ENCODE peak calls at places on chromosome 17, in eight cellular contexts. One of them, this sample, is unnamed.

GRCh38 chr17:48045270-48046001 is 2.7 kb upstream of the NFE2L1 start:
- DNase-seq in ACHN: no peak
- DNase-seq in renal cortical epithelial cell: no peak
- DNase-seq in nephron progenitor cell: no peak
- DNase-seq in activated naive CD8-positive, alpha-beta T cell treated with anti-CD3 and anti-CD28 coated beads for 36 hours: no peak
- DNase-seq in cardiac fibroblast: no peak
- DNase-seq in hypothalamus: no peak
- DNase-seq in NCI-H1105: no peak
- DNase-seq in this sample: no peak

GRCh38 chr17:44219636-44220210 is at the start of gene UBTF:
- DNase-seq in ACHN: peak
- DNase-seq in renal cortical epithelial cell: no peak
- DNase-seq in nephron progenitor cell: peak
- DNase-seq in activated naive CD8-positive, alpha-beta T cell treated with anti-CD3 and anti-CD28 coated beads for 36 hours: peak
- DNase-seq in cardiac fibroblast: peak
- DNase-seq in hypothalamus: peak
- DNase-seq in NCI-H1105: peak
- DNase-seq in this sample: peak

GRCh38 chr17:50556803-50557202 is 3.7 kb upstream of the CACNA1G start:
- DNase-seq in ACHN: no peak
- DNase-seq in renal cortical epithelial cell: no peak
- DNase-seq in nephron progenitor cell: no peak
- DNase-seq in activated naive CD8-positive, alpha-beta T cell treated with anti-CD3 and anti-CD28 coated beads for 36 hours: no peak
- DNase-seq in cardiac fibroblast: no peak
- DNase-seq in hypothalamus: no peak
- DNase-seq in NCI-H1105: peak
- DNase-seq in this sample: no peak

GRCh38 chr17:8470447-8471047 is 34.9 kb downstream of the NDEL1 start:
- DNase-seq in ACHN: peak
- DNase-seq in renal cortical epithelial cell: peak
- DNase-seq in nephron progenitor cell: no peak
- DNase-seq in activated naive CD8-positive, alpha-beta T cell treated with anti-CD3 and anti-CD28 coated beads for 36 hours: no peak
- DNase-seq in cardiac fibroblast: peak
- DNase-seq in hypothalamus: no peak
- DNase-seq in NCI-H1105: peak
- DNase-seq in this sample: no peak

GRCh38 chr17:28471127-28471453 is 2.4 kb upstream of the SLC13A2 start:
- DNase-seq in ACHN: no peak
- DNase-seq in renal cortical epithelial cell: no peak
- DNase-seq in nephron progenitor cell: no peak
- DNase-seq in activated naive CD8-positive, alpha-beta T cell treated with anti-CD3 and anti-CD28 coated beads for 36 hours: no peak
- DNase-seq in cardiac fibroblast: no peak
- DNase-seq in hypothalamus: no peak
- DNase-seq in NCI-H1105: no peak
- DNase-seq in this sample: no peak

GRCh38 chr17:180380-181212 is 854 bp downstream of the DOC2B start:
- DNase-seq in ACHN: no peak
- DNase-seq in renal cortical epithelial cell: no peak
- DNase-seq in nephron progenitor cell: peak
- DNase-seq in activated naive CD8-positive, alpha-beta T cell treated with anti-CD3 and anti-CD28 coated beads for 36 hours: no peak
- DNase-seq in cardiac fibroblast: no peak
- DNase-seq in hypothalamus: no peak
- DNase-seq in NCI-H1105: no peak
- DNase-seq in this sample: no peak

GRCh38 chr17:65515959-65516948 is 45.2 kb downstream of the AXIN2 start:
- DNase-seq in ACHN: no peak
- DNase-seq in renal cortical epithelial cell: peak
- DNase-seq in nephron progenitor cell: peak
- DNase-seq in activated naive CD8-positive, alpha-beta T cell treated with anti-CD3 and anti-CD28 coated beads for 36 hours: no peak
- DNase-seq in cardiac fibroblast: peak
- DNase-seq in hypothalamus: no peak
- DNase-seq in NCI-H1105: peak
- DNase-seq in this sample: no peak

GRCh38 chr17:40068129-40068581 is 5.4 kb downstream of the THRA start:
- DNase-seq in ACHN: no peak
- DNase-seq in renal cortical epithelial cell: peak
- DNase-seq in nephron progenitor cell: no peak
- DNase-seq in activated naive CD8-positive, alpha-beta T cell treated with anti-CD3 and anti-CD28 coated beads for 36 hours: no peak
- DNase-seq in cardiac fibroblast: no peak
- DNase-seq in hypothalamus: peak
- DNase-seq in NCI-H1105: no peak
- DNase-seq in this sample: no peak

GRCh38 chr17:82029990-82030469 is 1.4 kb upstream of the RAC3 start:
- DNase-seq in ACHN: no peak
- DNase-seq in renal cortical epithelial cell: no peak
- DNase-seq in nephron progenitor cell: no peak
- DNase-seq in activated naive CD8-positive, alpha-beta T cell treated with anti-CD3 and anti-CD28 coated beads for 36 hours: no peak
- DNase-seq in cardiac fibroblast: no peak
- DNase-seq in hypothalamus: no peak
- DNase-seq in NCI-H1105: no peak
- DNase-seq in this sample: no peak

GRCh38 chr17:29138184-29138955 is 41.8 kb downstream of the MYO18A start:
- DNase-seq in ACHN: peak
- DNase-seq in renal cortical epithelial cell: peak
- DNase-seq in nephron progenitor cell: no peak
- DNase-seq in activated naive CD8-positive, alpha-beta T cell treated with anti-CD3 and anti-CD28 coated beads for 36 hours: peak
- DNase-seq in cardiac fibroblast: no peak
- DNase-seq in hypothalamus: no peak
- DNase-seq in NCI-H1105: no peak
- DNase-seq in this sample: no peak

GRCh38 chr17:13940858-13941665 is 128.2 kb upstream of the COX10 start:
- DNase-seq in ACHN: peak
- DNase-seq in renal cortical epithelial cell: no peak
- DNase-seq in nephron progenitor cell: no peak
- DNase-seq in activated naive CD8-positive, alpha-beta T cell treated with anti-CD3 and anti-CD28 coated beads for 36 hours: no peak
- DNase-seq in cardiac fibroblast: peak
- DNase-seq in hypothalamus: no peak
- DNase-seq in NCI-H1105: no peak
- DNase-seq in this sample: no peak

GRCh38 chr17:47801176-47801765 is 20.3 kb downstream of the OSBPL7 start:
- DNase-seq in ACHN: no peak
- DNase-seq in renal cortical epithelial cell: no peak
- DNase-seq in nephron progenitor cell: no peak
- DNase-seq in activated naive CD8-positive, alpha-beta T cell treated with anti-CD3 and anti-CD28 coated beads for 36 hours: no peak
- DNase-seq in cardiac fibroblast: no peak
- DNase-seq in hypothalamus: no peak
- DNase-seq in NCI-H1105: no peak
- DNase-seq in this sample: no peak

GRCh38 chr17:39543669-39544068 is 64.1 kb downstream of the NEUROD2 start:
- DNase-seq in ACHN: no peak
- DNase-seq in renal cortical epithelial cell: no peak
- DNase-seq in nephron progenitor cell: no peak
- DNase-seq in activated naive CD8-positive, alpha-beta T cell treated with anti-CD3 and anti-CD28 coated beads for 36 hours: no peak
- DNase-seq in cardiac fibroblast: no peak
- DNase-seq in hypothalamus: no peak
- DNase-seq in NCI-H1105: no peak
- DNase-seq in this sample: no peak

GRCh38 chr17:50483266-50483665 is 4.6 kb downstream of the RSAD1 start:
- DNase-seq in ACHN: no peak
- DNase-seq in renal cortical epithelial cell: no peak
- DNase-seq in nephron progenitor cell: no peak
- DNase-seq in activated naive CD8-positive, alpha-beta T cell treated with anti-CD3 and anti-CD28 coated beads for 36 hours: no peak
- DNase-seq in cardiac fibroblast: no peak
- DNase-seq in hypothalamus: no peak
- DNase-seq in NCI-H1105: no peak
- DNase-seq in this sample: no peak

GRCh38 chr17:50865060-50865867 is 890 bp downstream of the TOB1 start:
- DNase-seq in ACHN: peak
- DNase-seq in renal cortical epithelial cell: peak
- DNase-seq in nephron progenitor cell: peak
- DNase-seq in activated naive CD8-positive, alpha-beta T cell treated with anti-CD3 and anti-CD28 coated beads for 36 hours: peak
- DNase-seq in cardiac fibroblast: peak
- DNase-seq in hypothalamus: peak
- DNase-seq in NCI-H1105: peak
- DNase-seq in this sample: peak

GRCh38 chr17:81693491-81694360 is 9.4 kb upstream of the MRPL12 start:
- DNase-seq in ACHN: no peak
- DNase-seq in renal cortical epithelial cell: no peak
- DNase-seq in nephron progenitor cell: no peak
- DNase-seq in activated naive CD8-positive, alpha-beta T cell treated with anti-CD3 and anti-CD28 coated beads for 36 hours: no peak
- DNase-seq in cardiac fibroblast: no peak
- DNase-seq in hypothalamus: no peak
- DNase-seq in NCI-H1105: no peak
- DNase-seq in this sample: no peak

GRCh38 chr17:386145-386876 is 33.7 kb upstream of the RPH3AL start:
- DNase-seq in ACHN: peak
- DNase-seq in renal cortical epithelial cell: no peak
- DNase-seq in nephron progenitor cell: peak
- DNase-seq in activated naive CD8-positive, alpha-beta T cell treated with anti-CD3 and anti-CD28 coated beads for 36 hours: peak
- DNase-seq in cardiac fibroblast: peak
- DNase-seq in hypothalamus: peak
- DNase-seq in NCI-H1105: no peak
- DNase-seq in this sample: peak

GRCh38 chr17:43683928-43684653 is 22.4 kb upstream of the MEOX1 start:
- DNase-seq in ACHN: no peak
- DNase-seq in renal cortical epithelial cell: no peak
- DNase-seq in nephron progenitor cell: no peak
- DNase-seq in activated naive CD8-positive, alpha-beta T cell treated with anti-CD3 and anti-CD28 coated beads for 36 hours: no peak
- DNase-seq in cardiac fibroblast: no peak
- DNase-seq in hypothalamus: no peak
- DNase-seq in NCI-H1105: no peak
- DNase-seq in this sample: no peak

GRCh38 chr17:66200685-66201092 is 8.8 kb upstream of the CEP112 start:
- DNase-seq in ACHN: peak
- DNase-seq in renal cortical epithelial cell: peak
- DNase-seq in nephron progenitor cell: peak
- DNase-seq in activated naive CD8-positive, alpha-beta T cell treated with anti-CD3 and anti-CD28 coated beads for 36 hours: peak
- DNase-seq in cardiac fibroblast: peak
- DNase-seq in hypothalamus: no peak
- DNase-seq in NCI-H1105: peak
- DNase-seq in this sample: peak